ENCODE peak calls at places on chromosome 1, in nine cellular contexts. T, P, S, R, Y, I, J, M and F are unnamed samples.

GRCh38 chr1:83813571-83813970 is 185.4 kb downstream of the TTLL7 start:
- DNase-seq in T (no peak), P (no peak), S (no peak), R (no peak), Y (no peak), I (no peak), J (no peak), M (no peak), F (no peak)

GRCh38 chr1:231929311-231929710 is 302.7 kb downstream of the DISC1 start:
- DNase-seq in T (peak; percentile 69), P (no peak), S (no peak), R (no peak), Y (no peak), I (peak; percentile 68), J (peak; percentile 51), M (no peak), F (no peak)

GRCh38 chr1:32496127-32496526 is 31.3 kb downstream of the ZBTB8B start:
- DNase-seq in T (no peak), P (no peak), S (no peak), R (no peak), Y (no peak), I (peak; percentile 66), J (peak; percentile 48), M (no peak), F (no peak)

GRCh38 chr1:187627516-187627915 is 798.8 kb downstream of the PLA2G4A start:
- DNase-seq in T (no peak), P (no peak), S (no peak), R (no peak), Y (no peak), I (no peak), J (no peak), M (no peak), F (no peak)

GRCh38 chr1:198387587-198387986 is 152.9 kb downstream of the ATP6V1G3 start:
- DNase-seq in T (no peak), P (no peak), S (no peak), R (no peak), Y (peak; percentile 8), I (no peak), J (no peak), M (no peak), F (no peak)

GRCh38 chr1:100448371-100448770 is 89.6 kb upstream of the GPR88 start:
- DNase-seq in T (no peak), P (no peak), S (no peak), R (no peak), Y (no peak), I (no peak), J (no peak), M (no peak), F (no peak)

GRCh38 chr1:32447469-32448185 is 17.2 kb upstream of the ZBTB8B start:
- DNase-seq in T (no peak), P (peak; percentile 19), S (no peak), R (no peak), Y (peak; percentile 29), I (peak; percentile 32), J (peak; percentile 41), M (no peak), F (no peak)

GRCh38 chr1:227731241-227731677 is 3.8 kb downstream of the JMJD4 start:
- DNase-seq in T (no peak), P (no peak), S (no peak), R (no peak), Y (no peak), I (no peak), J (no peak), M (no peak), F (no peak)

GRCh38 chr1:2801535-2802291 is at the start of gene TTC34:
- DNase-seq in T (no peak), P (peak; percentile 60), S (peak; percentile 55), R (peak; percentile 70), Y (no peak), I (no peak), J (no peak), M (peak; percentile 31), F (no peak)

GRCh38 chr1:3717041-3717714 is 35.1 kb upstream of the CCDC27 start:
- DNase-seq in T (peak; percentile 87), P (no peak), S (no peak), R (no peak), Y (no peak), I (no peak), J (no peak), M (no peak), F (no peak)

GRCh38 chr1:67126111-67126746 is 8.5 kb downstream of the C1orf141 start:
- DNase-seq in T (no peak), P (no peak), S (no peak), R (no peak), Y (no peak), I (no peak), J (no peak), M (no peak), F (no peak)

GRCh38 chr1:168506204-168506819 is 37.5 kb downstream of the XCL2 start:
- DNase-seq in T (no peak), P (no peak), S (no peak), R (no peak), Y (peak; percentile 52), I (no peak), J (peak; percentile 80), M (no peak), F (no peak)

GRCh38 chr1:97920275-97920831 is 481 bp downstream of the DPYD start:
- DNase-seq in T (no peak), P (no peak), S (no peak), R (no peak), Y (no peak), I (peak; percentile 26), J (no peak), M (no peak), F (no peak)

GRCh38 chr1:106620521-106620954 is 435.9 kb upstream of the PRMT6 start:
- DNase-seq in T (peak; percentile 78), P (no peak), S (no peak), R (no peak), Y (no peak), I (peak; percentile 5), J (peak; percentile 52), M (no peak), F (no peak)

GRCh38 chr1:41473738-41474362 is 10.6 kb downstream of the EDN2 start:
- DNase-seq in T (no peak), P (no peak), S (no peak), R (no peak), Y (no peak), I (no peak), J (no peak), M (no peak), F (no peak)

GRCh38 chr1:46394108-46394871 is at the start of gene FAAH:
- DNase-seq in T (no peak), P (peak; percentile 51), S (peak; percentile 74), R (peak; percentile 53), Y (no peak), I (peak; percentile 51), J (no peak), M (peak; percentile 40), F (no peak)